ENCODE peak calls at places on chromosome 15, in six cellular contexts. One of them, this sample, is unnamed.
A peak's percentile ranks its signal among the peaks of the same experiment; 100 is the strongest.

GRCh38 chr15:77160562-77161481 is 89.9 kb upstream of the TSPAN3 start:
- DNase-seq in neuronal stem cell: no peak
- DNase-seq in H1: no peak
- DNase-seq in mesenchymal stem cell: peak; percentile 28
- DNase-seq in mesendoderm: no peak
- DNase-seq in IMR-90: no peak
- DNase-seq in this sample: no peak

GRCh38 chr15:101499863-101500713 is 10.6 kb upstream of the PCSK6 start:
- DNase-seq in IMR-90: no peak
- DNase-seq in H1: no peak
- DNase-seq in mesendoderm: no peak
- DNase-seq in mesenchymal stem cell: no peak
- DNase-seq in neuronal stem cell: no peak
- DNase-seq in this sample: no peak

GRCh38 chr15:99151156-99151555 is 46.3 kb downstream of the SYNM start:
- DNase-seq in IMR-90: no peak
- DNase-seq in neuronal stem cell: no peak
- DNase-seq in mesendoderm: no peak
- DNase-seq in mesenchymal stem cell: no peak
- DNase-seq in H1: no peak
- DNase-seq in this sample: peak; percentile 8

GRCh38 chr15:25850154-25851111 is 12.7 kb downstream of the ATP10A start:
- DNase-seq in IMR-90: peak; percentile 70
- DNase-seq in H1: no peak
- DNase-seq in mesenchymal stem cell: peak; percentile 14
- DNase-seq in mesendoderm: peak; percentile 61
- DNase-seq in neuronal stem cell: peak; percentile 30
- DNase-seq in this sample: peak; percentile 70

GRCh38 chr15:79418693-79419279 is 13.3 kb upstream of the MINAR1 start:
- DNase-seq in IMR-90: no peak
- DNase-seq in mesenchymal stem cell: no peak
- DNase-seq in mesendoderm: peak; percentile 46
- DNase-seq in H1: no peak
- DNase-seq in neuronal stem cell: no peak
- DNase-seq in this sample: no peak

GRCh38 chr15:56869573-56869972 is 48.9 kb upstream of the TCF12 start:
- DNase-seq in H1: no peak
- DNase-seq in neuronal stem cell: no peak
- DNase-seq in mesenchymal stem cell: no peak
- DNase-seq in mesendoderm: peak; percentile 14
- DNase-seq in IMR-90: no peak
- DNase-seq in this sample: no peak

GRCh38 chr15:75043509-75044257 is 20.3 kb downstream of the PPCDC start:
- DNase-seq in neuronal stem cell: no peak
- DNase-seq in H1: no peak
- DNase-seq in IMR-90: peak; percentile 100
- DNase-seq in mesendoderm: no peak
- DNase-seq in mesenchymal stem cell: peak; percentile 100
- DNase-seq in this sample: no peak

GRCh38 chr15:70054884-70055387 is 42.8 kb downstream of the TLE3 start:
- DNase-seq in mesenchymal stem cell: no peak
- DNase-seq in mesendoderm: no peak
- DNase-seq in H1: no peak
- DNase-seq in IMR-90: no peak
- DNase-seq in neuronal stem cell: no peak
- DNase-seq in this sample: no peak

GRCh38 chr15:80999623-81000036 is 1.1 kb upstream of the TLNRD1 start:
- DNase-seq in neuronal stem cell: no peak
- DNase-seq in mesendoderm: no peak
- DNase-seq in mesenchymal stem cell: no peak
- DNase-seq in IMR-90: no peak
- DNase-seq in H1: no peak
- DNase-seq in this sample: no peak

GRCh38 chr15:36468746-36469145 is 110.7 kb upstream of the CDIN1 start:
- DNase-seq in mesenchymal stem cell: peak; percentile 90
- DNase-seq in mesendoderm: no peak
- DNase-seq in H1: no peak
- DNase-seq in neuronal stem cell: no peak
- DNase-seq in IMR-90: peak; percentile 100
- DNase-seq in this sample: no peak

GRCh38 chr15:52463638-52464037 is 65.0 kb downstream of the MYO5A start:
- DNase-seq in mesendoderm: no peak
- DNase-seq in H1: no peak
- DNase-seq in IMR-90: peak; percentile 39
- DNase-seq in mesenchymal stem cell: no peak
- DNase-seq in neuronal stem cell: no peak
- DNase-seq in this sample: no peak

GRCh38 chr15:78767331-78767951 is 43.8 kb downstream of the ADAMTS7 start:
- DNase-seq in IMR-90: no peak
- DNase-seq in mesenchymal stem cell: no peak
- DNase-seq in H1: no peak
- DNase-seq in neuronal stem cell: no peak
- DNase-seq in mesendoderm: no peak
- DNase-seq in this sample: no peak

GRCh38 chr15:98440917-98441316 is 207.4 kb upstream of the IGF1R start:
- DNase-seq in neuronal stem cell: no peak
- DNase-seq in mesenchymal stem cell: no peak
- DNase-seq in H1: no peak
- DNase-seq in IMR-90: no peak
- DNase-seq in mesendoderm: peak; percentile 35
- DNase-seq in this sample: no peak

GRCh38 chr15:96619171-96619570 is 288.7 kb downstream of the NR2F2 start:
- DNase-seq in mesenchymal stem cell: no peak
- DNase-seq in H1: no peak
- DNase-seq in neuronal stem cell: no peak
- DNase-seq in IMR-90: no peak
- DNase-seq in mesendoderm: peak; percentile 22
- DNase-seq in this sample: no peak

GRCh38 chr15:57035664-57036063 is 117.2 kb downstream of the TCF12 start:
- DNase-seq in H1: no peak
- DNase-seq in mesendoderm: peak; percentile 73
- DNase-seq in IMR-90: no peak
- DNase-seq in mesenchymal stem cell: no peak
- DNase-seq in neuronal stem cell: no peak
- DNase-seq in this sample: no peak

GRCh38 chr15:77507151-77507847 is 86.6 kb downstream of the HMG20A start:
- DNase-seq in H1: no peak
- DNase-seq in mesenchymal stem cell: no peak
- DNase-seq in neuronal stem cell: no peak
- DNase-seq in IMR-90: no peak
- DNase-seq in mesendoderm: no peak
- DNase-seq in this sample: no peak

GRCh38 chr15:36696191-36696590 is 116.8 kb downstream of the CDIN1 start:
- DNase-seq in mesenchymal stem cell: no peak
- DNase-seq in H1: no peak
- DNase-seq in mesendoderm: no peak
- DNase-seq in IMR-90: peak; percentile 4
- DNase-seq in neuronal stem cell: no peak
- DNase-seq in this sample: no peak

GRCh38 chr15:64527263-64527984 is 67.0 kb downstream of the ZNF609 start:
- DNase-seq in H1: no peak
- DNase-seq in IMR-90: peak; percentile 90
- DNase-seq in neuronal stem cell: no peak
- DNase-seq in mesendoderm: peak; percentile 53
- DNase-seq in mesenchymal stem cell: peak; percentile 80
- DNase-seq in this sample: no peak

GRCh38 chr15:22265056-22265945 is 185.0 kb downstream of the OR4M2 start:
- DNase-seq in H1: no peak
- DNase-seq in mesenchymal stem cell: no peak
- DNase-seq in mesendoderm: no peak
- DNase-seq in neuronal stem cell: no peak
- DNase-seq in IMR-90: no peak
- DNase-seq in this sample: no peak

GRCh38 chr15:81385110-81386076 is 11.4 kb upstream of the TMC3 start:
- DNase-seq in mesendoderm: no peak
- DNase-seq in H1: no peak
- DNase-seq in mesenchymal stem cell: no peak
- DNase-seq in IMR-90: no peak
- DNase-seq in neuronal stem cell: no peak
- DNase-seq in this sample: no peak

GRCh38 chr15:74327756-74328155 is 39.7 kb downstream of the CYP11A1 start:
- DNase-seq in neuronal stem cell: no peak
- DNase-seq in H1: no peak
- DNase-seq in mesenchymal stem cell: no peak
- DNase-seq in mesendoderm: no peak
- DNase-seq in IMR-90: no peak
- DNase-seq in this sample: no peak

DNA sequence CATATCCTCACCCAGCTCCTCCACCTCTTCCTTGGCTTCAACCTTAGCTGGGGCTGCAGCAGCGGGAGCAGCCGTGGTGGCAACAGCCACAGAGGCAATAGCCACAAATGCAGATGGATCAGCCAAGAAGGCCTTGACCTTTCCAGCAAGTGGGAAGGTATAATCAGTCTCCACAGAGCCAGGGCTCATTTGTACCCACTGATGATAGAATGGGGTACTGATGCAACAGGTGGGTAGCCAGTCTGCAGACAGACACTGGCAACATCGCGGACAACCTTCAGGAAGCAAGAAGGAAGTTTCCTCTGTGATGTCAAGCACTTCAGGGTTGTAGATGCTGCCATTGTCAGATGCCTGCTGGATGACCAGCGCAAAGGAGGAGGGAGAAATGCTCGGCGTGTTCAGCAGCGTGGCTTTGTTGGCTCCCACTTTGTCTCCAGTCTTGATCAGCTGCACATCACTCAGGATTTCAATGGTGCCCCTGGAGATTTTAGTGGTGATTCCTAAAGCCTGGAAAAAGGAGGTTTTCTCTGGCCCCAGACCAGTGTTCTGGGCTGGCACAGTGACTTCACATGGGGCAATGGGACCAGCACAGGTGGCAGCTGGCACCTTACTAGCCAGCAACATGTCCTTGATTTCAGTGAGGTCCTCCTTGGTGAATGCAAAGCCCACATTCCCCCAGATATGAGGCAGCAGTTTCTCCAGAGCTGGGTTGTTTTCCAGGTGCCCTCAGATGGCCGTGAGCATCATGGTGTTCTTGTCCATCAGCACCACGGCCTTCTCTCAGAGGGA is 4.8 kb upstream of the PLCB2 start:
- DNase-seq in mesenchymal stem cell: no peak
- DNase-seq in H1: no peak
- DNase-seq in mesendoderm: no peak
- DNase-seq in neuronal stem cell: no peak
- DNase-seq in IMR-90: no peak
- DNase-seq in this sample: no peak
- H2BK15ac ChIP-seq in mesenchymal stem cell: no peak overlapping the region
- H2BK15ac ChIP-seq in H1: no peak overlapping the region
- H2BK15ac ChIP-seq in mesendoderm: no peak overlapping the region
- H2BK15ac ChIP-seq in neuronal stem cell: no peak overlapping the region
- H2BK15ac ChIP-seq in IMR-90: no peak overlapping the region
- H2BK15ac ChIP-seq in this sample: no peak overlapping the region

GRCh38 chr15:82911458-82911857 is 41.1 kb downstream of the HOMER2 start:
- DNase-seq in mesenchymal stem cell: no peak
- DNase-seq in IMR-90: no peak
- DNase-seq in mesendoderm: no peak
- DNase-seq in H1: no peak
- DNase-seq in neuronal stem cell: no peak
- DNase-seq in this sample: no peak

GRCh38 chr15:82917252-82917651 is 35.3 kb downstream of the HOMER2 start:
- DNase-seq in neuronal stem cell: no peak
- DNase-seq in mesendoderm: no peak
- DNase-seq in IMR-90: no peak
- DNase-seq in H1: no peak
- DNase-seq in mesenchymal stem cell: no peak
- DNase-seq in this sample: no peak

GRCh38 chr15:82916161-82916952 is 36.2 kb downstream of the HOMER2 start:
- DNase-seq in neuronal stem cell: no peak
- DNase-seq in mesendoderm: no peak
- DNase-seq in IMR-90: no peak
- DNase-seq in mesenchymal stem cell: no peak
- DNase-seq in H1: no peak
- DNase-seq in this sample: no peak

GRCh38 chr15:82910721-82911120 is 41.8 kb downstream of the HOMER2 start:
- DNase-seq in mesenchymal stem cell: no peak
- DNase-seq in neuronal stem cell: no peak
- DNase-seq in IMR-90: no peak
- DNase-seq in H1: no peak
- DNase-seq in mesendoderm: peak; percentile 89
- DNase-seq in this sample: no peak

GRCh38 chr15:82914396-82914795 is 38.1 kb downstream of the HOMER2 start:
- DNase-seq in neuronal stem cell: no peak
- DNase-seq in IMR-90: no peak
- DNase-seq in mesenchymal stem cell: no peak
- DNase-seq in mesendoderm: no peak
- DNase-seq in H1: no peak
- DNase-seq in this sample: no peak
- H2BK15ac ChIP-seq in neuronal stem cell: no peak overlapping the region
- H2BK15ac ChIP-seq in IMR-90: no peak overlapping the region
- H2BK15ac ChIP-seq in mesenchymal stem cell: no peak overlapping the region
- H2BK15ac ChIP-seq in mesendoderm: no peak overlapping the region
- H2BK15ac ChIP-seq in H1: no peak overlapping the region
- H2BK15ac ChIP-seq in this sample: no peak overlapping the region

DNA sequence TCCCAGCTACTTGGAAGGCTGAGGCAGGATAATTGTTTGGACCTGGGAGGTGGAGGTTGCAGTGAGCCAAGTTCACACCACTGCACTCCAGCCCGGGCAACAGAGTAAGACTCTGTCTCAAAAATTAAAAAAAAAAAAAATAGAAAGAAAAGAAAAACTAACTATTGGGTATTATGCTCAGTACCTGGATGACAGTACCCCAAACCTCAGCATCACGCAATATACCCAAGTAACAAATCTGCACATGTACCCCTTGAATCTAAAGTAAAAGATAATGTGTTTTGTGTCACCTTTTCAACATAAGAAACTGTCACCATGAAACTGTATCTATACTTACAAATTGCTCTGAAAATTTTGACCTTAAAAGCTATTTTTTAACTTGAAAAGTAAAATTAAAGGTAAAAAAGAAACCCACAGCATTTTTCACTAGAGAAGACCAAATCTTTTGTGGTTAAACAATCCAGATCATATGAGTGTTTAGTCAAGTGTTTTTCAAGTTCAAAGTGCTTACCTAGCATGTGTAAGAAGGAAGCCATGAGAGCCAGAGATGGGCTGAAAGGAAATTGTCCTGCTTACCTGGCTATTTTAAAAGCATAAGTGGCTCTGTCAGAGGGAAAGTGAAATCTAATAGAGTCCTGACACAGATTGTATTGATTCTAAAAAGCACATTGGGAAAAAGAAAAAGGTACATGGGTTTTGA is 50.5 kb downstream of the MYO1E start:
- DNase-seq in neuronal stem cell: no peak
- DNase-seq in mesendoderm: no peak
- DNase-seq in mesenchymal stem cell: no peak
- DNase-seq in H1: no peak
- DNase-seq in IMR-90: no peak
- DNase-seq in this sample: no peak
- H2BK15ac ChIP-seq in neuronal stem cell: no peak overlapping the region
- H2BK15ac ChIP-seq in mesendoderm: no peak overlapping the region
- H2BK15ac ChIP-seq in mesenchymal stem cell: no peak overlapping the region
- H2BK15ac ChIP-seq in H1: no peak overlapping the region
- H2BK15ac ChIP-seq in IMR-90: no peak overlapping the region
- H2BK15ac ChIP-seq in this sample: no peak overlapping the region

DNA sequence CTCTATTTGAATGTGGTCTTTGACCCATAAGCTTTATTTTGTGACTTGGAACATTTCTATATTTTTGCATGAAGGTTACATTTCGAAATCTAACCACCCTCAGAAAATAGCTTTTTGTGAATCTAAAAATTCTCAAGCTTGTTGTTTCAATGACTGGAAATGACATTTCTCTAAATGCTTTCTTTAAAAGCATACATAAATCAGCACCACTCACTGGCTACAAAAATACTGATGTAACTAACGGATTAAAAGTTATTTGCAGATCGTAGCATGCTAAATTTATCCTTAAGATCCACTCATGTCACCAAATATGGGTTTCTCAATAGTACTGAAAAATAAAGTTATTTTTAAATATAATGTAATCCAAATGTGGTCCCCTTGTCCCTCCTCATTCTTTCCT is 55.2 kb upstream of the ACAN start:
- DNase-seq in mesendoderm: no peak
- DNase-seq in neuronal stem cell: no peak
- DNase-seq in H1: no peak
- DNase-seq in IMR-90: no peak
- DNase-seq in mesenchymal stem cell: no peak
- DNase-seq in this sample: no peak
- H2BK15ac ChIP-seq in mesendoderm: no peak overlapping the region
- H2BK15ac ChIP-seq in neuronal stem cell: no peak overlapping the region
- H2BK15ac ChIP-seq in H1: no peak overlapping the region
- H2BK15ac ChIP-seq in IMR-90: no peak overlapping the region
- H2BK15ac ChIP-seq in mesenchymal stem cell: no peak overlapping the region
- H2BK15ac ChIP-seq in this sample: no peak overlapping the region

This sample was measured in H9.